ENCODE peak calls at places on chromosomes 11 and 22, in nine cellular contexts. One of them, this sample, is unnamed.

GRCh38 chr11:66976048-66976467 is 954 bp downstream of the C11orf86 start:
- DNase-seq in kidney epithelial cell: no peak
- DNase-seq in HuH-7: peak; percentile 99
- DNase-seq in astrocyte of the cerebellum: no peak
- DNase-seq in stimulated activated effector memory CD8-positive, alpha-beta T cell treated with anti-CD3 and anti-CD28 coated beads, Interleukin-12 subunit alpha, Interleukin-12 subunit beta, amount 100 ng/mL, for 72 hours: peak; percentile 62
- DNase-seq in Jurkat, Clone E6-1: no peak
- DNase-seq in stimulated activated CD4-positive, alpha-beta T cell treated with anti-CD3 and anti-CD28 coated beads, Interleukin-2, amount 100 ng/mL, for 4 hours: peak; percentile 4
- DNase-seq in Karpas-422: peak; percentile 68
- DNase-seq in HAP-1: no peak
- DNase-seq in this sample: no peak

GRCh38 chr11:9756878-9757277 is 93.0 kb downstream of the SWAP70 start:
- DNase-seq in astrocyte of the cerebellum: no peak
- DNase-seq in kidney epithelial cell: no peak
- DNase-seq in HAP-1: no peak
- DNase-seq in stimulated activated effector memory CD8-positive, alpha-beta T cell treated with anti-CD3 and anti-CD28 coated beads, Interleukin-12 subunit alpha, Interleukin-12 subunit beta, amount 100 ng/mL, for 72 hours: no peak
- DNase-seq in Jurkat, Clone E6-1: no peak
- DNase-seq in Karpas-422: no peak
- DNase-seq in HuH-7: no peak
- DNase-seq in stimulated activated CD4-positive, alpha-beta T cell treated with anti-CD3 and anti-CD28 coated beads, Interleukin-2, amount 100 ng/mL, for 4 hours: no peak
- DNase-seq in this sample: no peak

GRCh38 chr11:7436146-7436545 is 49.2 kb upstream of the OLFML1 start:
- DNase-seq in stimulated activated effector memory CD8-positive, alpha-beta T cell treated with anti-CD3 and anti-CD28 coated beads, Interleukin-12 subunit alpha, Interleukin-12 subunit beta, amount 100 ng/mL, for 72 hours: no peak
- DNase-seq in HAP-1: peak; percentile 45
- DNase-seq in HuH-7: no peak
- DNase-seq in astrocyte of the cerebellum: no peak
- DNase-seq in Jurkat, Clone E6-1: no peak
- DNase-seq in kidney epithelial cell: no peak
- DNase-seq in stimulated activated CD4-positive, alpha-beta T cell treated with anti-CD3 and anti-CD28 coated beads, Interleukin-2, amount 100 ng/mL, for 4 hours: no peak
- DNase-seq in Karpas-422: peak; percentile 45
- DNase-seq in this sample: no peak

GRCh38 chr22:46586123-46586519 is 34.1 kb upstream of the GRAMD4 start:
- DNase-seq in HuH-7: no peak
- DNase-seq in stimulated activated effector memory CD8-positive, alpha-beta T cell treated with anti-CD3 and anti-CD28 coated beads, Interleukin-12 subunit alpha, Interleukin-12 subunit beta, amount 100 ng/mL, for 72 hours: no peak
- DNase-seq in kidney epithelial cell: no peak
- DNase-seq in Jurkat, Clone E6-1: no peak
- DNase-seq in HAP-1: no peak
- DNase-seq in stimulated activated CD4-positive, alpha-beta T cell treated with anti-CD3 and anti-CD28 coated beads, Interleukin-2, amount 100 ng/mL, for 4 hours: no peak
- DNase-seq in Karpas-422: no peak
- DNase-seq in astrocyte of the cerebellum: no peak
- DNase-seq in this sample: no peak

GRCh38 chr11:9577032-9577431 is 3.6 kb downstream of the WEE1 start:
- DNase-seq in kidney epithelial cell: no peak
- DNase-seq in Jurkat, Clone E6-1: no peak
- DNase-seq in stimulated activated effector memory CD8-positive, alpha-beta T cell treated with anti-CD3 and anti-CD28 coated beads, Interleukin-12 subunit alpha, Interleukin-12 subunit beta, amount 100 ng/mL, for 72 hours: no peak
- DNase-seq in stimulated activated CD4-positive, alpha-beta T cell treated with anti-CD3 and anti-CD28 coated beads, Interleukin-2, amount 100 ng/mL, for 4 hours: no peak
- DNase-seq in HuH-7: no peak
- DNase-seq in HAP-1: no peak
- DNase-seq in Karpas-422: no peak
- DNase-seq in astrocyte of the cerebellum: no peak
- DNase-seq in this sample: no peak

GRCh38 chr11:86292912-86293606 is 9.0 kb upstream of the HIKESHI start:
- DNase-seq in HuH-7: no peak
- DNase-seq in astrocyte of the cerebellum: no peak
- DNase-seq in HAP-1: no peak
- DNase-seq in stimulated activated CD4-positive, alpha-beta T cell treated with anti-CD3 and anti-CD28 coated beads, Interleukin-2, amount 100 ng/mL, for 4 hours: no peak
- DNase-seq in Jurkat, Clone E6-1: no peak
- DNase-seq in stimulated activated effector memory CD8-positive, alpha-beta T cell treated with anti-CD3 and anti-CD28 coated beads, Interleukin-12 subunit alpha, Interleukin-12 subunit beta, amount 100 ng/mL, for 72 hours: peak; percentile 75
- DNase-seq in kidney epithelial cell: no peak
- DNase-seq in Karpas-422: no peak
- DNase-seq in this sample: no peak

GRCh38 chr11:47606731-47607130 is 12.5 kb upstream of the C1QTNF4 start:
- DNase-seq in Jurkat, Clone E6-1: peak; percentile 25
- DNase-seq in stimulated activated CD4-positive, alpha-beta T cell treated with anti-CD3 and anti-CD28 coated beads, Interleukin-2, amount 100 ng/mL, for 4 hours: no peak
- DNase-seq in stimulated activated effector memory CD8-positive, alpha-beta T cell treated with anti-CD3 and anti-CD28 coated beads, Interleukin-12 subunit alpha, Interleukin-12 subunit beta, amount 100 ng/mL, for 72 hours: no peak
- DNase-seq in astrocyte of the cerebellum: no peak
- DNase-seq in HAP-1: no peak
- DNase-seq in Karpas-422: peak; percentile 68
- DNase-seq in HuH-7: no peak
- DNase-seq in kidney epithelial cell: no peak
- DNase-seq in this sample: no peak

GRCh38 chr11:132125855-132126841 is 755.7 kb downstream of the NTM start:
- DNase-seq in HuH-7: no peak
- DNase-seq in Karpas-422: no peak
- DNase-seq in Jurkat, Clone E6-1: no peak
- DNase-seq in stimulated activated CD4-positive, alpha-beta T cell treated with anti-CD3 and anti-CD28 coated beads, Interleukin-2, amount 100 ng/mL, for 4 hours: no peak
- DNase-seq in HAP-1: no peak
- DNase-seq in kidney epithelial cell: no peak
- DNase-seq in stimulated activated effector memory CD8-positive, alpha-beta T cell treated with anti-CD3 and anti-CD28 coated beads, Interleukin-12 subunit alpha, Interleukin-12 subunit beta, amount 100 ng/mL, for 72 hours: no peak
- DNase-seq in astrocyte of the cerebellum: no peak
- DNase-seq in this sample: peak; percentile 2

GRCh38 chr22:30047364-30047738 is 32.9 kb upstream of the HORMAD2 start:
- DNase-seq in Jurkat, Clone E6-1: peak; percentile 68
- DNase-seq in Karpas-422: peak; percentile 51
- DNase-seq in HAP-1: no peak
- DNase-seq in stimulated activated CD4-positive, alpha-beta T cell treated with anti-CD3 and anti-CD28 coated beads, Interleukin-2, amount 100 ng/mL, for 4 hours: no peak
- DNase-seq in kidney epithelial cell: no peak
- DNase-seq in astrocyte of the cerebellum: no peak
- DNase-seq in stimulated activated effector memory CD8-positive, alpha-beta T cell treated with anti-CD3 and anti-CD28 coated beads, Interleukin-12 subunit alpha, Interleukin-12 subunit beta, amount 100 ng/mL, for 72 hours: no peak
- DNase-seq in HuH-7: peak; percentile 52
- DNase-seq in this sample: no peak

GRCh38 chr11:19632435-19632834 is 80.2 kb upstream of the NAV2 start:
- DNase-seq in astrocyte of the cerebellum: peak; percentile 53
- DNase-seq in stimulated activated CD4-positive, alpha-beta T cell treated with anti-CD3 and anti-CD28 coated beads, Interleukin-2, amount 100 ng/mL, for 4 hours: no peak
- DNase-seq in stimulated activated effector memory CD8-positive, alpha-beta T cell treated with anti-CD3 and anti-CD28 coated beads, Interleukin-12 subunit alpha, Interleukin-12 subunit beta, amount 100 ng/mL, for 72 hours: no peak
- DNase-seq in HAP-1: no peak
- DNase-seq in Karpas-422: no peak
- DNase-seq in Jurkat, Clone E6-1: no peak
- DNase-seq in HuH-7: no peak
- DNase-seq in kidney epithelial cell: no peak
- DNase-seq in this sample: no peak

GRCh38 chr11:12007230-12007593 is 1.2 kb downstream of the DKK3 start:
- DNase-seq in HuH-7: no peak
- DNase-seq in astrocyte of the cerebellum: no peak
- DNase-seq in HAP-1: no peak
- DNase-seq in stimulated activated CD4-positive, alpha-beta T cell treated with anti-CD3 and anti-CD28 coated beads, Interleukin-2, amount 100 ng/mL, for 4 hours: no peak
- DNase-seq in Jurkat, Clone E6-1: no peak
- DNase-seq in Karpas-422: no peak
- DNase-seq in kidney epithelial cell: no peak
- DNase-seq in stimulated activated effector memory CD8-positive, alpha-beta T cell treated with anti-CD3 and anti-CD28 coated beads, Interleukin-12 subunit alpha, Interleukin-12 subunit beta, amount 100 ng/mL, for 72 hours: no peak
- DNase-seq in this sample: no peak

GRCh38 chr11:19828382-19829108 is 115.9 kb downstream of the NAV2 start:
- DNase-seq in Jurkat, Clone E6-1: no peak
- DNase-seq in kidney epithelial cell: no peak
- DNase-seq in HAP-1: no peak
- DNase-seq in astrocyte of the cerebellum: no peak
- DNase-seq in stimulated activated effector memory CD8-positive, alpha-beta T cell treated with anti-CD3 and anti-CD28 coated beads, Interleukin-12 subunit alpha, Interleukin-12 subunit beta, amount 100 ng/mL, for 72 hours: no peak
- DNase-seq in Karpas-422: no peak
- DNase-seq in HuH-7: no peak
- DNase-seq in stimulated activated CD4-positive, alpha-beta T cell treated with anti-CD3 and anti-CD28 coated beads, Interleukin-2, amount 100 ng/mL, for 4 hours: no peak
- DNase-seq in this sample: no peak

GRCh38 chr11:109192864-109193263 is 229.1 kb upstream of the C11orf87 start:
- DNase-seq in HAP-1: no peak
- DNase-seq in astrocyte of the cerebellum: no peak
- DNase-seq in stimulated activated effector memory CD8-positive, alpha-beta T cell treated with anti-CD3 and anti-CD28 coated beads, Interleukin-12 subunit alpha, Interleukin-12 subunit beta, amount 100 ng/mL, for 72 hours: no peak
- DNase-seq in HuH-7: no peak
- DNase-seq in Karpas-422: no peak
- DNase-seq in stimulated activated CD4-positive, alpha-beta T cell treated with anti-CD3 and anti-CD28 coated beads, Interleukin-2, amount 100 ng/mL, for 4 hours: no peak
- DNase-seq in Jurkat, Clone E6-1: no peak
- DNase-seq in kidney epithelial cell: no peak
- DNase-seq in this sample: no peak

GRCh38 chr11:95788921-95789505 is 569 bp downstream of the FAM76B start:
- DNase-seq in HAP-1: peak; percentile 25
- DNase-seq in Karpas-422: peak; percentile 80
- DNase-seq in astrocyte of the cerebellum: peak; percentile 23
- DNase-seq in stimulated activated CD4-positive, alpha-beta T cell treated with anti-CD3 and anti-CD28 coated beads, Interleukin-2, amount 100 ng/mL, for 4 hours: peak; percentile 5
- DNase-seq in kidney epithelial cell: no peak
- DNase-seq in Jurkat, Clone E6-1: peak; percentile 30
- DNase-seq in stimulated activated effector memory CD8-positive, alpha-beta T cell treated with anti-CD3 and anti-CD28 coated beads, Interleukin-12 subunit alpha, Interleukin-12 subunit beta, amount 100 ng/mL, for 72 hours: no peak
- DNase-seq in HuH-7: peak; percentile 16
- DNase-seq in this sample: no peak

GRCh38 chr11:73218106-73218829 is at the start of gene P2RY2:
- DNase-seq in stimulated activated effector memory CD8-positive, alpha-beta T cell treated with anti-CD3 and anti-CD28 coated beads, Interleukin-12 subunit alpha, Interleukin-12 subunit beta, amount 100 ng/mL, for 72 hours: peak; percentile 61
- DNase-seq in Jurkat, Clone E6-1: no peak
- DNase-seq in HAP-1: peak; percentile 59
- DNase-seq in kidney epithelial cell: no peak
- DNase-seq in astrocyte of the cerebellum: no peak
- DNase-seq in Karpas-422: no peak
- DNase-seq in HuH-7: peak; percentile 86
- DNase-seq in stimulated activated CD4-positive, alpha-beta T cell treated with anti-CD3 and anti-CD28 coated beads, Interleukin-2, amount 100 ng/mL, for 4 hours: no peak
- DNase-seq in this sample: no peak

GRCh38 chr11:69014936-69015549 is 2.0 kb upstream of the MRGPRF start:
- DNase-seq in astrocyte of the cerebellum: no peak
- DNase-seq in Jurkat, Clone E6-1: no peak
- DNase-seq in stimulated activated effector memory CD8-positive, alpha-beta T cell treated with anti-CD3 and anti-CD28 coated beads, Interleukin-12 subunit alpha, Interleukin-12 subunit beta, amount 100 ng/mL, for 72 hours: no peak
- DNase-seq in stimulated activated CD4-positive, alpha-beta T cell treated with anti-CD3 and anti-CD28 coated beads, Interleukin-2, amount 100 ng/mL, for 4 hours: no peak
- DNase-seq in HuH-7: no peak
- DNase-seq in kidney epithelial cell: no peak
- DNase-seq in HAP-1: no peak
- DNase-seq in Karpas-422: no peak
- DNase-seq in this sample: no peak

GRCh38 chr11:10522921-10523320 is 18.1 kb downstream of the RNF141 start:
- DNase-seq in HuH-7: no peak
- DNase-seq in Karpas-422: no peak
- DNase-seq in kidney epithelial cell: no peak
- DNase-seq in HAP-1: no peak
- DNase-seq in astrocyte of the cerebellum: no peak
- DNase-seq in stimulated activated effector memory CD8-positive, alpha-beta T cell treated with anti-CD3 and anti-CD28 coated beads, Interleukin-12 subunit alpha, Interleukin-12 subunit beta, amount 100 ng/mL, for 72 hours: no peak
- DNase-seq in Jurkat, Clone E6-1: peak; percentile 92
- DNase-seq in stimulated activated CD4-positive, alpha-beta T cell treated with anti-CD3 and anti-CD28 coated beads, Interleukin-2, amount 100 ng/mL, for 4 hours: no peak
- DNase-seq in this sample: no peak

GRCh38 chr11:22734628-22735345 is 68.4 kb downstream of the GAS2 start:
- DNase-seq in astrocyte of the cerebellum: no peak
- DNase-seq in HAP-1: no peak
- DNase-seq in Jurkat, Clone E6-1: no peak
- DNase-seq in kidney epithelial cell: no peak
- DNase-seq in stimulated activated effector memory CD8-positive, alpha-beta T cell treated with anti-CD3 and anti-CD28 coated beads, Interleukin-12 subunit alpha, Interleukin-12 subunit beta, amount 100 ng/mL, for 72 hours: no peak
- DNase-seq in stimulated activated CD4-positive, alpha-beta T cell treated with anti-CD3 and anti-CD28 coated beads, Interleukin-2, amount 100 ng/mL, for 4 hours: no peak
- DNase-seq in Karpas-422: no peak
- DNase-seq in HuH-7: no peak
- DNase-seq in this sample: no peak

GRCh38 chr11:117840881-117841581 is 16.5 kb upstream of the FXYD2 start:
- DNase-seq in HAP-1: no peak
- DNase-seq in kidney epithelial cell: no peak
- DNase-seq in stimulated activated effector memory CD8-positive, alpha-beta T cell treated with anti-CD3 and anti-CD28 coated beads, Interleukin-12 subunit alpha, Interleukin-12 subunit beta, amount 100 ng/mL, for 72 hours: no peak
- DNase-seq in Jurkat, Clone E6-1: no peak
- DNase-seq in HuH-7: no peak
- DNase-seq in Karpas-422: no peak
- DNase-seq in astrocyte of the cerebellum: no peak
- DNase-seq in stimulated activated CD4-positive, alpha-beta T cell treated with anti-CD3 and anti-CD28 coated beads, Interleukin-2, amount 100 ng/mL, for 4 hours: no peak
- DNase-seq in this sample: no peak

GRCh38 chr11:8294251-8294935 is 30.7 kb upstream of the LMO1 start:
- DNase-seq in HAP-1: no peak
- DNase-seq in stimulated activated CD4-positive, alpha-beta T cell treated with anti-CD3 and anti-CD28 coated beads, Interleukin-2, amount 100 ng/mL, for 4 hours: no peak
- DNase-seq in kidney epithelial cell: no peak
- DNase-seq in Jurkat, Clone E6-1: no peak
- DNase-seq in stimulated activated effector memory CD8-positive, alpha-beta T cell treated with anti-CD3 and anti-CD28 coated beads, Interleukin-12 subunit alpha, Interleukin-12 subunit beta, amount 100 ng/mL, for 72 hours: no peak
- DNase-seq in astrocyte of the cerebellum: no peak
- DNase-seq in HuH-7: no peak
- DNase-seq in Karpas-422: no peak
- DNase-seq in this sample: no peak

GRCh38 chr11:68398870-68399865 is 61.4 kb upstream of the PPP6R3 start:
- DNase-seq in stimulated activated CD4-positive, alpha-beta T cell treated with anti-CD3 and anti-CD28 coated beads, Interleukin-2, amount 100 ng/mL, for 4 hours: no peak
- DNase-seq in HuH-7: no peak
- DNase-seq in HAP-1: no peak
- DNase-seq in kidney epithelial cell: no peak
- DNase-seq in astrocyte of the cerebellum: no peak
- DNase-seq in Karpas-422: no peak
- DNase-seq in stimulated activated effector memory CD8-positive, alpha-beta T cell treated with anti-CD3 and anti-CD28 coated beads, Interleukin-12 subunit alpha, Interleukin-12 subunit beta, amount 100 ng/mL, for 72 hours: no peak
- DNase-seq in Jurkat, Clone E6-1: no peak
- DNase-seq in this sample: no peak

GRCh38 chr22:42217019-42217751 is 53.3 kb downstream of the TCF20 start:
- DNase-seq in HuH-7: no peak
- DNase-seq in astrocyte of the cerebellum: no peak
- DNase-seq in HAP-1: no peak
- DNase-seq in kidney epithelial cell: no peak
- DNase-seq in Karpas-422: no peak
- DNase-seq in Jurkat, Clone E6-1: no peak
- DNase-seq in stimulated activated effector memory CD8-positive, alpha-beta T cell treated with anti-CD3 and anti-CD28 coated beads, Interleukin-12 subunit alpha, Interleukin-12 subunit beta, amount 100 ng/mL, for 72 hours: peak; percentile 66
- DNase-seq in stimulated activated CD4-positive, alpha-beta T cell treated with anti-CD3 and anti-CD28 coated beads, Interleukin-2, amount 100 ng/mL, for 4 hours: no peak
- DNase-seq in this sample: peak; percentile 20

GRCh38 chr11:5394091-5394490 is 10.5 kb downstream of the OR51M1 start:
- DNase-seq in astrocyte of the cerebellum: no peak
- DNase-seq in stimulated activated CD4-positive, alpha-beta T cell treated with anti-CD3 and anti-CD28 coated beads, Interleukin-2, amount 100 ng/mL, for 4 hours: no peak
- DNase-seq in stimulated activated effector memory CD8-positive, alpha-beta T cell treated with anti-CD3 and anti-CD28 coated beads, Interleukin-12 subunit alpha, Interleukin-12 subunit beta, amount 100 ng/mL, for 72 hours: no peak
- DNase-seq in HuH-7: no peak
- DNase-seq in Karpas-422: no peak
- DNase-seq in HAP-1: no peak
- DNase-seq in kidney epithelial cell: no peak
- DNase-seq in Jurkat, Clone E6-1: no peak
- DNase-seq in this sample: no peak

GRCh38 chr22:32909561-32910348 is 108.2 kb downstream of the TIMP3 start:
- DNase-seq in Karpas-422: no peak
- DNase-seq in HuH-7: no peak
- DNase-seq in Jurkat, Clone E6-1: no peak
- DNase-seq in HAP-1: no peak
- DNase-seq in stimulated activated effector memory CD8-positive, alpha-beta T cell treated with anti-CD3 and anti-CD28 coated beads, Interleukin-12 subunit alpha, Interleukin-12 subunit beta, amount 100 ng/mL, for 72 hours: no peak
- DNase-seq in kidney epithelial cell: no peak
- DNase-seq in astrocyte of the cerebellum: no peak
- DNase-seq in stimulated activated CD4-positive, alpha-beta T cell treated with anti-CD3 and anti-CD28 coated beads, Interleukin-2, amount 100 ng/mL, for 4 hours: no peak
- DNase-seq in this sample: no peak

GRCh38 chr11:121741954-121742361 is 289.2 kb upstream of the SORL1-AS1 start:
- DNase-seq in Jurkat, Clone E6-1: no peak
- DNase-seq in kidney epithelial cell: no peak
- DNase-seq in stimulated activated effector memory CD8-positive, alpha-beta T cell treated with anti-CD3 and anti-CD28 coated beads, Interleukin-12 subunit alpha, Interleukin-12 subunit beta, amount 100 ng/mL, for 72 hours: no peak
- DNase-seq in Karpas-422: no peak
- DNase-seq in HuH-7: no peak
- DNase-seq in astrocyte of the cerebellum: no peak
- DNase-seq in HAP-1: no peak
- DNase-seq in stimulated activated CD4-positive, alpha-beta T cell treated with anti-CD3 and anti-CD28 coated beads, Interleukin-2, amount 100 ng/mL, for 4 hours: no peak
- DNase-seq in this sample: no peak

GRCh38 chr11:93396356-93396755 is 65.8 kb downstream of the DEUP1 start:
- DNase-seq in astrocyte of the cerebellum: peak; percentile 78
- DNase-seq in stimulated activated CD4-positive, alpha-beta T cell treated with anti-CD3 and anti-CD28 coated beads, Interleukin-2, amount 100 ng/mL, for 4 hours: no peak
- DNase-seq in Jurkat, Clone E6-1: no peak
- DNase-seq in HAP-1: no peak
- DNase-seq in kidney epithelial cell: peak; percentile 19
- DNase-seq in stimulated activated effector memory CD8-positive, alpha-beta T cell treated with anti-CD3 and anti-CD28 coated beads, Interleukin-12 subunit alpha, Interleukin-12 subunit beta, amount 100 ng/mL, for 72 hours: no peak
- DNase-seq in HuH-7: no peak
- DNase-seq in Karpas-422: no peak
- DNase-seq in this sample: no peak

GRCh38 chr22:26066534-26066933 is 102.7 kb upstream of the SEZ6L start:
- DNase-seq in stimulated activated CD4-positive, alpha-beta T cell treated with anti-CD3 and anti-CD28 coated beads, Interleukin-2, amount 100 ng/mL, for 4 hours: no peak
- DNase-seq in kidney epithelial cell: no peak
- DNase-seq in stimulated activated effector memory CD8-positive, alpha-beta T cell treated with anti-CD3 and anti-CD28 coated beads, Interleukin-12 subunit alpha, Interleukin-12 subunit beta, amount 100 ng/mL, for 72 hours: no peak
- DNase-seq in Karpas-422: no peak
- DNase-seq in HAP-1: no peak
- DNase-seq in astrocyte of the cerebellum: no peak
- DNase-seq in HuH-7: no peak
- DNase-seq in Jurkat, Clone E6-1: peak; percentile 16
- DNase-seq in this sample: no peak

GRCh38 chr11:134819026-134819425 is 407.0 kb upstream of the B3GAT1 start:
- DNase-seq in stimulated activated CD4-positive, alpha-beta T cell treated with anti-CD3 and anti-CD28 coated beads, Interleukin-2, amount 100 ng/mL, for 4 hours: no peak
- DNase-seq in Jurkat, Clone E6-1: no peak
- DNase-seq in HuH-7: no peak
- DNase-seq in HAP-1: no peak
- DNase-seq in Karpas-422: no peak
- DNase-seq in astrocyte of the cerebellum: no peak
- DNase-seq in kidney epithelial cell: no peak
- DNase-seq in stimulated activated effector memory CD8-positive, alpha-beta T cell treated with anti-CD3 and anti-CD28 coated beads, Interleukin-12 subunit alpha, Interleukin-12 subunit beta, amount 100 ng/mL, for 72 hours: no peak
- DNase-seq in this sample: no peak

GRCh38 chr11:64563966-64564365 is 27.1 kb upstream of the SLC22A12 start:
- DNase-seq in HAP-1: no peak
- DNase-seq in Jurkat, Clone E6-1: no peak
- DNase-seq in stimulated activated CD4-positive, alpha-beta T cell treated with anti-CD3 and anti-CD28 coated beads, Interleukin-2, amount 100 ng/mL, for 4 hours: no peak
- DNase-seq in HuH-7: no peak
- DNase-seq in astrocyte of the cerebellum: no peak
- DNase-seq in kidney epithelial cell: no peak
- DNase-seq in stimulated activated effector memory CD8-positive, alpha-beta T cell treated with anti-CD3 and anti-CD28 coated beads, Interleukin-12 subunit alpha, Interleukin-12 subunit beta, amount 100 ng/mL, for 72 hours: no peak
- DNase-seq in Karpas-422: no peak
- DNase-seq in this sample: no peak

GRCh38 chr11:59273008-59273841 is 60.5 kb upstream of the MPEG1 start:
- DNase-seq in astrocyte of the cerebellum: no peak
- DNase-seq in stimulated activated effector memory CD8-positive, alpha-beta T cell treated with anti-CD3 and anti-CD28 coated beads, Interleukin-12 subunit alpha, Interleukin-12 subunit beta, amount 100 ng/mL, for 72 hours: no peak
- DNase-seq in Jurkat, Clone E6-1: no peak
- DNase-seq in kidney epithelial cell: no peak
- DNase-seq in HuH-7: no peak
- DNase-seq in stimulated activated CD4-positive, alpha-beta T cell treated with anti-CD3 and anti-CD28 coated beads, Interleukin-2, amount 100 ng/mL, for 4 hours: no peak
- DNase-seq in HAP-1: no peak
- DNase-seq in Karpas-422: peak; percentile 94
- DNase-seq in this sample: peak; percentile 59

GRCh38 chr11:121525376-121525775 is 72.6 kb upstream of the SORL1-AS1 start:
- DNase-seq in Karpas-422: no peak
- DNase-seq in astrocyte of the cerebellum: no peak
- DNase-seq in HAP-1: no peak
- DNase-seq in HuH-7: no peak
- DNase-seq in stimulated activated CD4-positive, alpha-beta T cell treated with anti-CD3 and anti-CD28 coated beads, Interleukin-2, amount 100 ng/mL, for 4 hours: no peak
- DNase-seq in stimulated activated effector memory CD8-positive, alpha-beta T cell treated with anti-CD3 and anti-CD28 coated beads, Interleukin-12 subunit alpha, Interleukin-12 subunit beta, amount 100 ng/mL, for 72 hours: no peak
- DNase-seq in Jurkat, Clone E6-1: no peak
- DNase-seq in kidney epithelial cell: no peak
- DNase-seq in this sample: no peak

This sample was measured in CD4-positive, CD25-positive, alpha-beta regulatory T cell.